ENCODE peak calls at places on chromosomes 12 and 14, in five cellular contexts. I is bronchial epithelial cell; Q is CD4-positive, alpha-beta T cell; J is left ventricle myocardium inferior; P is Peyer's patch. Y is an unnamed sample.

GRCh38 chr12:13008741-13009380 is 8.8 kb upstream of the HEBP1 start:
- DNase-seq in I (no peak), Q (no peak), J (no peak), P (no peak), Y (no peak)

GRCh38 chr12:7156259-7157197 is 26.4 kb downstream of the CLSTN3 start:
- DNase-seq in P (no peak), J (no peak), I (no peak), Q (no peak), Y (no peak)

GRCh38 chr12:64056741-64057140 is 165.4 kb downstream of the KICS2 start:
- DNase-seq in I (no peak), P (no peak), Q (no peak), J (no peak), Y (no peak)

GRCh38 chr14:63383776-63384367 is 65.1 kb upstream of the GPHB5 start:
- DNase-seq in I (no peak), J (no peak), Q (no peak), P (no peak), Y (no peak)

GRCh38 chr12:48157889-48158370 is 615 bp upstream of the ASB8 start:
- DNase-seq in Q (no peak), P (no peak), J (no peak), I (no peak), Y (no peak)

GRCh38 chr12:59383426-59383822 is 212.4 kb upstream of the SLC16A7 start:
- DNase-seq in I (peak), Q (no peak), P (no peak), J (no peak), Y (peak)

GRCh38 chr12:40560848-40561247 is 131.4 kb upstream of the CNTN1 start:
- DNase-seq in P (no peak), I (no peak), J (no peak), Q (no peak), Y (no peak)

GRCh38 chr12:114221136-114221838 is 184.7 kb downstream of the TBX5 start:
- DNase-seq in J (peak), I (no peak), Q (no peak), P (no peak), Y (no peak)

GRCh38 chr14:103698380-103699260 is 16.6 kb downstream of the XRCC3 start:
- DNase-seq in Q (no peak), I (peak), P (peak), J (peak), Y (no peak)

GRCh38 chr12:93762059-93762719 is 85.0 kb downstream of the CRADD start:
- DNase-seq in P (no peak), I (no peak), Q (no peak), J (no peak), Y (no peak)

GRCh38 chr12:110453569-110454296 is 3.6 kb upstream of the ARPC3 start:
- DNase-seq in I (no peak), Q (no peak), P (no peak), J (no peak), Y (no peak)

GRCh38 chr12:29033519-29033918 is 115.6 kb upstream of the FAR2 start:
- DNase-seq in J (no peak), I (no peak), P (no peak), Q (no peak), Y (no peak)

GRCh38 chr14:25411933-25412757 is 362.2 kb upstream of the STXBP6 start:
- DNase-seq in I (peak), Q (no peak), J (no peak), P (no peak), Y (no peak)

GRCh38 chr14:76376001-76376404 is at the start of gene ESRRB:
- DNase-seq in I (no peak), J (no peak), P (no peak), Q (no peak), Y (no peak)

GRCh38 chr12:106847861-106848260 is 73.4 kb downstream of the RIC8B start:
- DNase-seq in Q (no peak), I (no peak), P (no peak), J (no peak), Y (no peak)

GRCh38 chr12:57173089-57173488 is 25.7 kb upstream of the LRP1-AS start:
- DNase-seq in J (no peak), Q (no peak), I (no peak), P (peak), Y (no peak)
- TF ChIP-seq CTCF in J (peak), Q (peak), I (peak), P (peak), Y (peak)

GRCh38 chr14:101851716-101852395 is 90.3 kb downstream of the PPP2R5C start:
- DNase-seq in P (no peak), Q (no peak), J (no peak), I (no peak), Y (no peak)
- TF ChIP-seq CTCF in P (no peak), Q (no peak), J (no peak), I (no peak), Y (no peak)

GRCh38 chr12:2503036-2503435 is 291.7 kb upstream of the FKBP4 start:
- DNase-seq in Q (no peak), P (no peak), J (no peak), I (no peak), Y (no peak)
- TF ChIP-seq CTCF in Q (no peak), P (no peak), J (no peak), I (no peak), Y (no peak)

GRCh38 chr12:115470977-115471376 is 787.0 kb upstream of the TBX3 start:
- DNase-seq in J (no peak), Q (no peak), I (no peak), P (no peak), Y (no peak)
- TF ChIP-seq CTCF in J (no peak), Q (no peak), I (no peak), P (no peak), Y (no peak)

DNA sequence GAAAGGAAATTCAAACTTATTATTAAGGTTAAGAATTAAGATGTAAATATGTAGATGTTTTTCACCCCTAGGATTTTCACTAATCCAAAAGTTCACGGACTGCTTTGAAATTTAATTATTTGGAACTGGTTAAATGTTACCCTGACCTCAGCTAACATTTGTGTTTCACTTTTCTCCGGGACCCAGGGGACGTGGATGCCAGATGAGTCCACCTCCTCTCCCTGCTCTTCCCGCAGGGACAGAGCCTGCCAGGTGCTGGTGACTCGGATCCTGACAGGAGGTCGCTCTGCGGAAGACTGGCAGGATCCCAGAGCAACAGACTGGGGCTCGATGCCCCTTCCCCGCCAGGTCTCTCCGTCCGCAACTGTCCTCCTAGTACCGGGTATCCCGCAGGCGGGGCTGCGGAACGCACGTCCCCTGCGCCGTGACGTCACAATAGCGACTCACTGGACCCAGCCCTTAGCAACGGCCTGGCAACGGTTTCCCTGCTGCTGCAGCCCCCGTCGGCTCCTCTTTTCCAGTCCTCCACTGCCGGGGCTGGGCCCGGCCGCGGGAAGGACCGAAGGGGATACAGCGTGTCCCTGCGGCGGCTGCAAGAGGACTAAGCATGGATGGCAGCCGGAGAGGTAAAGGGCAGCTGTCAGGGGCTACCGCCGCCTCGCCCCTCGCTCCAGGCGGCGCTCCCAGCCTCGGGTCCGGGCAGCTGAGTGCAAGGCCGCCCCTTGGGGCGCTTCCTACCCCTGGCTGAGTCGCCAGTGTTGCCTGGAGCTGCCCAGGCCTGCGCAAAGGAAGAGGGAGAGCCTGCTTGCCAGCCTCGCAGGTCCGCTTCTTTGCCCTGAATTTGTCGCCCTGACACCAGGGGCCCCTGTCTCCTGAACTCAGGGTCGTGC is at the start of gene SPATA7:
- DNase-seq in J (peak), Q (peak), I (peak), P (peak), Y (peak)
- TF ChIP-seq CTCF in J (peak), Q (no peak), I (no peak), P (no peak), Y (no peak)

GRCh38 chr12:45893240-45893639 is 97.1 kb downstream of the SCAF11 start:
- DNase-seq in I (peak), Q (no peak), P (no peak), J (no peak), Y (no peak)
- TF ChIP-seq CTCF in I (peak), Q (no peak), P (no peak), J (no peak), Y (peak)

Y was measured in MCF 10A.